ENCODE peak calls at places on chromosome 12, in four cellular contexts. Z, I, X and T are unnamed samples.

GRCh38 chr12:96117460-96117859 is 76.7 kb upstream of the ELK3 start:
- DNase-seq in X (no peak), I (no peak), Z (no peak), T (peak; percentile 95)

GRCh38 chr12:45994736-45995135 is 4.4 kb upstream of the SCAF11 start:
- DNase-seq in I (no peak), X (no peak), Z (no peak), T (peak; percentile 60)

GRCh38 chr12:58452546-58452945 is 467.8 kb downstream of the LRIG3 start:
- DNase-seq in I (no peak), X (no peak), Z (no peak), T (no peak)

GRCh38 chr12:55676707-55677106 is 31.0 kb downstream of the ITGA7 start:
- DNase-seq in I (no peak), Z (no peak), X (no peak), T (no peak)

GRCh38 chr12:62649412-62650116 is 182.9 kb downstream of the MON2 start:
- DNase-seq in Z (no peak), I (no peak), X (no peak), T (no peak)

GRCh38 chr12:42893196-42893595 is 303.6 kb upstream of the PRICKLE1 start:
- DNase-seq in Z (no peak), I (no peak), X (no peak), T (no peak)

GRCh38 chr12:25935355-25936144 is 22.9 kb upstream of the RASSF8 start:
- DNase-seq in I (no peak), Z (no peak), X (no peak), T (no peak)

GRCh38 chr12:15256760-15257159 is 35.5 kb upstream of the RERG start:
- DNase-seq in X (no peak), Z (no peak), I (no peak), T (no peak)

GRCh38 chr12:11797317-11797913 is 147.9 kb downstream of the ETV6 start:
- DNase-seq in I (no peak), X (no peak), Z (no peak), T (peak; percentile 28)

GRCh38 chr12:34334538-34334937 is 312.2 kb downstream of the ALG10 start:
- DNase-seq in I (no peak), X (no peak), Z (no peak), T (no peak)

GRCh38 chr12:66055837-66056319 is 74.7 kb downstream of the LLPH start:
- DNase-seq in I (no peak), X (no peak), Z (no peak), T (peak; percentile 50)

GRCh38 chr12:55937956-55938355 is 7.0 kb downstream of the DGKA start:
- DNase-seq in X (no peak), Z (no peak), I (no peak), T (no peak)

GRCh38 chr12:51413149-51413548 is 11.5 kb upstream of the SLC4A8 start:
- DNase-seq in I (no peak), Z (no peak), X (no peak), T (no peak)

GRCh38 chr12:98185606-98186005 is 329.8 kb upstream of the TMPO start:
- DNase-seq in X (no peak), Z (no peak), I (no peak), T (no peak)

GRCh38 chr12:2094597-2094996 is 41.8 kb downstream of the CACNA1C start:
- DNase-seq in X (no peak), Z (no peak), I (no peak), T (no peak)

GRCh38 chr12:53252349-53252916 is 15.7 kb upstream of the ESPL1 start:
- DNase-seq in Z (peak; percentile 68), X (no peak), I (no peak), T (no peak)

GRCh38 chr12:27810756-27811155 is 30.7 kb upstream of the MANSC4 start:
- DNase-seq in X (no peak), Z (no peak), I (no peak), T (no peak)

GRCh38 chr12:94148841-94149780 is 734 bp downstream of the PLXNC1 start:
- DNase-seq in Z (no peak), X (peak; percentile 66), I (peak; percentile 75), T (no peak)

GRCh38 chr12:52184813-52185212 is 7.0 kb downstream of the KRT80 start:
- DNase-seq in Z (no peak), X (no peak), I (no peak), T (no peak)

GRCh38 chr12:53218551-53219114 is 11.6 kb upstream of the ITGB7 start:
- DNase-seq in Z (peak; percentile 42), X (no peak), I (no peak), T (no peak)

GRCh38 chr12:5402009-5402408 is 29.9 kb upstream of the NTF3 start:
- DNase-seq in X (no peak), Z (no peak), I (no peak), T (no peak)

GRCh38 chr12:43766291-43766690 is 7.5 kb downstream of the IRAK4 start:
- DNase-seq in Z (no peak), X (no peak), I (no peak), T (no peak)

GRCh38 chr12:4152145-4152795 is 121.3 kb upstream of the CCND2 start:
- DNase-seq in Z (no peak), I (no peak), X (no peak), T (no peak)

GRCh38 chr12:4153343-4153892 is 120.1 kb upstream of the CCND2 start:
- DNase-seq in Z (peak; percentile 74), X (no peak), I (no peak), T (no peak)

GRCh38 chr12:4154672-4155225 is 118.8 kb upstream of the CCND2 start:
- DNase-seq in I (no peak), Z (no peak), X (no peak), T (no peak)

GRCh38 chr12:4148418-4149056 is 125.0 kb upstream of the CCND2 start:
- DNase-seq in Z (no peak), X (no peak), I (no peak), T (no peak)

GRCh38 chr12:4151362-4152121 is 122.0 kb upstream of the CCND2 start:
- DNase-seq in Z (no peak), X (no peak), I (no peak), T (no peak)
- TF ChIP-seq ELF4 in Z (no peak), X (no peak), I (no peak), T (no peak)

DNA sequence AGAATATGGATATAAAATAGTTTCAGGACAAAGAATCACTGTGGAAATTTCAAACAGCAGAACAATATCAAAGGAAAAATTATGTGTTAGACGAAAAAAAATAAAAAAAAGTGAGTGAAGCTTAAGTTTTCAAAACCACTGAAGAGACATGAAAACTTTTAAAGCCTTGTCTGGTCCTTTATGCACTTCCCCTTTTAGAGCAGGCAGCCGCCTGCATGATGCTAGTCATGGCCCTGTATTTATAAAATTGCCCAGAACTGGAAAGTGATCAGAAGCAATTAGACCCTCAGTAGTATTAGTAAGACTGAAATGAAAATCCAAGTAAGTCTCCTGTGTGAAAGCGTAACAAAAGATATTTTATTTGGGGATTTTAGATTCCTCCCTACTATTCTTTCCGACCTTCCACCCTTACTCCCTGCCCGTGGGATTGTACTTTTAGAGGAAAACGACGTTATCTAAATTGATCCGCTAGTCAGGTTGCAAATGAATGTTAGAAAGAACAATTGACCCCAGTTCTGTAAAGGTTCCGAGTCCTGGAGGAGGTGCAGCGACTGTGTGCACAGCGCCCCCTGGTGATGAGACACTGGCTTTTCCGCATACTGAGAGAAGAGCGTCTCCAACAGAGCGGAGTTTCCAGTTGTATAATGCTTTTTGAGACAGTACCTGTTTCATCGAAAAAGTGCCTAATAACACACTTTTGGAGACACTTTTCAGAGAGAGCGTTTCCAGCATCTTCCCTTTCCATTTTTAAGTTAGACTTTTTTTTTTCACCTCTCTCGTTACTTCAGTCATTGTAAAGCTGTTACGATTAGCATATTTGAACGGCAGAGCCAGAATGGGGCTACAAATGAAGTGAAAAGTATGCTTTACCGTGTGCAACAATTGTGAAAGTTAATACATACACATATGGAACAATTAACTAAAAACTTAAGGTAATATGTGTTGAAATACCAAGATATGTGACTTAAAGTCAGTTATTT is 12.4 kb downstream of the MGST1 start:
- DNase-seq in X (peak; percentile 68), I (peak; percentile 83), Z (peak; percentile 49), T (peak; percentile 56)
- TF ChIP-seq ELF4 in X (no peak), I (no peak), Z (no peak), T (no peak)

GRCh38 chr12:111201495-111202236 is 167.2 kb downstream of the PHETA1 start:
- DNase-seq in Z (no peak), I (no peak), X (no peak), T (no peak)

GRCh38 chr12:111197545-111197944 is 171.3 kb downstream of the PHETA1 start:
- DNase-seq in X (no peak), I (no peak), Z (peak; percentile 25), T (no peak)

GRCh38 chr12:111202237-111202592 is 166.7 kb downstream of the PHETA1 start:
- DNase-seq in Z (no peak), X (no peak), I (no peak), T (no peak)

GRCh38 chr12:111203969-111204368 is 164.9 kb downstream of the PHETA1 start:
- DNase-seq in Z (no peak), X (no peak), I (no peak), T (no peak)

DNA sequence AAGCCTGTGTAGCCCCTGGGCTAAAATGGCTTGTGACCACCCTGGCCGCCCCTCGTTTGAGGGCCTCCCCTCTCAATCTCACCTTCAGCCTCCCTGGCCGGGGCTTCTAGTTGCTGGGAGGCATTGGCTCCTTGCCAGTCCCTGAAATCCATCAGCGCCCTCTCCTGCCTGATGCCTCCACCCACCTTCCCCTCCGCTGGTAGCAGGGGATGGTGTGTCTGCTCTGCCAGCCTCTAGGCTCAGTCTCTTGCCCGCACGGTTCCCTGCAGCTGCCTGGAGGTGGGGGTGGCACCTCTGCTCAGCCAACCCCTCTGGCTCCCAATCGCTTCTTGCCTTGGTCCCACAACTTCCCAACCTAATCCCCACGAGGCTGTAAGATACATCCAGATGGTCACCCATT is 167.9 kb downstream of the PHETA1 start:
- DNase-seq in Z (no peak), I (peak; percentile 38), X (peak; percentile 28), T (no peak)
- TF ChIP-seq ELF4 in Z (no peak), I (no peak), X (no peak), T (no peak)

GRCh38 chr12:124465473-124465872 is 101.9 kb downstream of the NCOR2 start:
- DNase-seq in X (no peak), Z (no peak), I (no peak), T (no peak)

GRCh38 chr12:124464830-124465229 is 102.6 kb downstream of the NCOR2 start:
- DNase-seq in X (no peak), I (no peak), Z (peak; percentile 39), T (no peak)

GRCh38 chr12:124469193-124469888 is 98.1 kb downstream of the NCOR2 start:
- DNase-seq in X (peak; percentile 37), I (peak; percentile 68), Z (peak; percentile 47), T (no peak)

GRCh38 chr12:124464062-124464461 is 103.3 kb downstream of the NCOR2 start:
- DNase-seq in I (no peak), Z (no peak), X (no peak), T (no peak)

DNA sequence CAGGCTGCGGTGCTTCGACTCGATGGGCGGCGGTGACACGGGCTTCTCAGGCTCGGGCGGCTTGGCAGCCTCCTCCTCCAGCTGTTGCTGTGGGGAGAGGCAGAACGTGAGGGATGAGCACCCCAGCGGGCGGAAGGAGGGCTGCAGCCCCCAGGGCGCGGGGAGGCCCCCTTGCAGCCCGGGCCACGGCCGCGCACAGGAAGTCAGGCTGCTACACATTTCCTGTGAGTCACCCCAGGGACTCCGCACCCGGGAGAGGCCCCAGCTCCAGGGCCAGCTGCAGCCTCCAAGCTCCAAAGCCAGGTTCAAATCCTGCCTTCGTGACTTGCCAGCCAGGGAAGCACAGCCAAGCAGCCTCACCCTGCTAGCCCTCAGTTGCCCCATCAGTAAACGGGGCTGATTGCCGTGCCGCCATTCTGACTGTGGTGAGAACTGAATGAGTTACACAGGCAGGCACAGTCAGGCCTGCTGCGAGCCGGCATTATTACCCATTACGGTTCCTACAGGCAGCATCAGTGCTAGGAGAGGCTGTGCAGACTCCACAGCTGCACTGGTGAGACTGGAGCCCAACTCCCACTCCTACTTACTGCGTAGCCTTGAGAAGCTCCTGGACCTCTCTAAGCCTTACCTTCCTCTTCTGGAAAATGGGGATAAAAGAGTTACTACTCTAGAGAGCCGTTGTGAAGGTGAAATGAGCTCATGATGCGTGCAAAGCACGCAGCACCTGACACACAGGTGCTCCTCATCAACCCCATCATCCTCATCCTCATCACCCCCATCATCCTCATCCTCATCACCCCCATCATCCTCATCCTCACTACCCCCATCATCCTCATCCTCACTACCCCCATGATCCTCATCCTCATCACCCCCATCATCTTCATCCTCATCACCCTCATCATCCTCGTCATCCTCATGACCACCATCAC is 100.9 kb downstream of the NCOR2 start:
- DNase-seq in I (no peak), Z (no peak), X (no peak), T (no peak)
- TF ChIP-seq ELF4 in I (no peak), Z (no peak), X (no peak), T (no peak)